ENCODE peak calls at places on chromosome 17, in eight cellular contexts. One of them, this sample, is unnamed.

GRCh38 chr17:37516131-37516561 is 26.5 kb downstream of the DUSP14 start:
- DNase-seq in stimulated activated naive CD4-positive, alpha-beta T cell: no peak
- DNase-seq in NCI-H1092 treated with DMSO at 0.1 percent for 48 hours: no peak
- DNase-seq in mammary epithelial cell: no peak
- DNase-seq in mesendoderm: peak; percentile 82
- DNase-seq in left ventricle myocardium superior: no peak
- DNase-seq in A172: peak; percentile 86
- DNase-seq in activated CD8-positive, alpha-beta memory T cell treated with anti-CD3 and anti-CD28 coated beads for 1 hour: no peak
- DNase-seq in this sample: no peak

GRCh38 chr17:81715872-81716673 is 4.0 kb downstream of the SLC25A10 start:
- DNase-seq in mesendoderm: no peak
- DNase-seq in mammary epithelial cell: no peak
- DNase-seq in stimulated activated naive CD4-positive, alpha-beta T cell: no peak
- DNase-seq in NCI-H1092 treated with DMSO at 0.1 percent for 48 hours: no peak
- DNase-seq in left ventricle myocardium superior: no peak
- DNase-seq in A172: no peak
- DNase-seq in activated CD8-positive, alpha-beta memory T cell treated with anti-CD3 and anti-CD28 coated beads for 1 hour: no peak
- DNase-seq in this sample: no peak

GRCh38 chr17:50661795-50662391 is 27.2 kb downstream of the ABCC3 start:
- DNase-seq in left ventricle myocardium superior: peak; percentile 43
- DNase-seq in A172: peak; percentile 99
- DNase-seq in stimulated activated naive CD4-positive, alpha-beta T cell: no peak
- DNase-seq in activated CD8-positive, alpha-beta memory T cell treated with anti-CD3 and anti-CD28 coated beads for 1 hour: no peak
- DNase-seq in NCI-H1092 treated with DMSO at 0.1 percent for 48 hours: no peak
- DNase-seq in mammary epithelial cell: peak; percentile 93
- DNase-seq in mesendoderm: peak; percentile 97
- DNase-seq in this sample: no peak

GRCh38 chr17:44198721-44199552 is 747 bp downstream of the ATXN7L3 start:
- DNase-seq in left ventricle myocardium superior: peak; percentile 79
- DNase-seq in mammary epithelial cell: peak; percentile 54
- DNase-seq in NCI-H1092 treated with DMSO at 0.1 percent for 48 hours: no peak
- DNase-seq in A172: no peak
- DNase-seq in mesendoderm: peak; percentile 66
- DNase-seq in stimulated activated naive CD4-positive, alpha-beta T cell: peak; percentile 78
- DNase-seq in activated CD8-positive, alpha-beta memory T cell treated with anti-CD3 and anti-CD28 coated beads for 1 hour: no peak
- DNase-seq in this sample: peak; percentile 50

GRCh38 chr17:72806011-72806410 is 286.5 kb downstream of the SLC39A11 start:
- DNase-seq in left ventricle myocardium superior: no peak
- DNase-seq in stimulated activated naive CD4-positive, alpha-beta T cell: no peak
- DNase-seq in activated CD8-positive, alpha-beta memory T cell treated with anti-CD3 and anti-CD28 coated beads for 1 hour: no peak
- DNase-seq in mammary epithelial cell: no peak
- DNase-seq in A172: no peak
- DNase-seq in mesendoderm: no peak
- DNase-seq in NCI-H1092 treated with DMSO at 0.1 percent for 48 hours: no peak
- DNase-seq in this sample: no peak

GRCh38 chr17:81866440-81867122 is 4.6 kb downstream of the ARHGDIA start:
- DNase-seq in mesendoderm: no peak
- DNase-seq in mammary epithelial cell: no peak
- DNase-seq in A172: no peak
- DNase-seq in left ventricle myocardium superior: no peak
- DNase-seq in activated CD8-positive, alpha-beta memory T cell treated with anti-CD3 and anti-CD28 coated beads for 1 hour: no peak
- DNase-seq in stimulated activated naive CD4-positive, alpha-beta T cell: peak; percentile 45
- DNase-seq in NCI-H1092 treated with DMSO at 0.1 percent for 48 hours: no peak
- DNase-seq in this sample: no peak

GRCh38 chr17:44272321-44272951 is 4.5 kb upstream of the SLC4A1 start:
- DNase-seq in NCI-H1092 treated with DMSO at 0.1 percent for 48 hours: no peak
- DNase-seq in A172: no peak
- DNase-seq in mesendoderm: no peak
- DNase-seq in activated CD8-positive, alpha-beta memory T cell treated with anti-CD3 and anti-CD28 coated beads for 1 hour: no peak
- DNase-seq in left ventricle myocardium superior: no peak
- DNase-seq in stimulated activated naive CD4-positive, alpha-beta T cell: no peak
- DNase-seq in mammary epithelial cell: no peak
- DNase-seq in this sample: no peak

GRCh38 chr17:60744355-60744958 is 66.8 kb downstream of the BCAS3 start:
- DNase-seq in left ventricle myocardium superior: no peak
- DNase-seq in NCI-H1092 treated with DMSO at 0.1 percent for 48 hours: no peak
- DNase-seq in mesendoderm: no peak
- DNase-seq in A172: no peak
- DNase-seq in mammary epithelial cell: peak; percentile 2
- DNase-seq in stimulated activated naive CD4-positive, alpha-beta T cell: no peak
- DNase-seq in activated CD8-positive, alpha-beta memory T cell treated with anti-CD3 and anti-CD28 coated beads for 1 hour: no peak
- DNase-seq in this sample: no peak

GRCh38 chr17:28944862-28945741 is 6.2 kb downstream of the PHF12 start:
- DNase-seq in mammary epithelial cell: peak; percentile 29
- DNase-seq in NCI-H1092 treated with DMSO at 0.1 percent for 48 hours: no peak
- DNase-seq in stimulated activated naive CD4-positive, alpha-beta T cell: no peak
- DNase-seq in mesendoderm: no peak
- DNase-seq in activated CD8-positive, alpha-beta memory T cell treated with anti-CD3 and anti-CD28 coated beads for 1 hour: no peak
- DNase-seq in A172: no peak
- DNase-seq in left ventricle myocardium superior: no peak
- DNase-seq in this sample: no peak

GRCh38 chr17:79925242-79925957 is 86.2 kb upstream of the CBX4 start:
- DNase-seq in NCI-H1092 treated with DMSO at 0.1 percent for 48 hours: no peak
- DNase-seq in mammary epithelial cell: no peak
- DNase-seq in stimulated activated naive CD4-positive, alpha-beta T cell: no peak
- DNase-seq in A172: peak; percentile 77
- DNase-seq in mesendoderm: no peak
- DNase-seq in left ventricle myocardium superior: peak; percentile 75
- DNase-seq in activated CD8-positive, alpha-beta memory T cell treated with anti-CD3 and anti-CD28 coated beads for 1 hour: no peak
- DNase-seq in this sample: no peak

GRCh38 chr17:16444258-16444886 is 29.0 kb downstream of the TRPV2 start:
- DNase-seq in A172: no peak
- DNase-seq in mesendoderm: peak; percentile 60
- DNase-seq in mammary epithelial cell: no peak
- DNase-seq in stimulated activated naive CD4-positive, alpha-beta T cell: no peak
- DNase-seq in NCI-H1092 treated with DMSO at 0.1 percent for 48 hours: no peak
- DNase-seq in activated CD8-positive, alpha-beta memory T cell treated with anti-CD3 and anti-CD28 coated beads for 1 hour: no peak
- DNase-seq in left ventricle myocardium superior: no peak
- DNase-seq in this sample: no peak

GRCh38 chr17:44363613-44364159 is at the start of gene FAM171A2:
- DNase-seq in A172: no peak
- DNase-seq in mammary epithelial cell: peak; percentile 23
- DNase-seq in activated CD8-positive, alpha-beta memory T cell treated with anti-CD3 and anti-CD28 coated beads for 1 hour: no peak
- DNase-seq in NCI-H1092 treated with DMSO at 0.1 percent for 48 hours: peak; percentile 55
- DNase-seq in stimulated activated naive CD4-positive, alpha-beta T cell: peak; percentile 74
- DNase-seq in mesendoderm: peak; percentile 65
- DNase-seq in left ventricle myocardium superior: peak; percentile 83
- DNase-seq in this sample: peak; percentile 59

GRCh38 chr17:45906237-45906636 is 11.9 kb downstream of the MAPT start:
- DNase-seq in activated CD8-positive, alpha-beta memory T cell treated with anti-CD3 and anti-CD28 coated beads for 1 hour: no peak
- DNase-seq in NCI-H1092 treated with DMSO at 0.1 percent for 48 hours: peak; percentile 74
- DNase-seq in mesendoderm: no peak
- DNase-seq in A172: no peak
- DNase-seq in mammary epithelial cell: no peak
- DNase-seq in stimulated activated naive CD4-positive, alpha-beta T cell: no peak
- DNase-seq in left ventricle myocardium superior: no peak
- DNase-seq in this sample: no peak

GRCh38 chr17:48954300-48954755 is 9.7 kb upstream of the SNF8 start:
- DNase-seq in mesendoderm: peak; percentile 78
- DNase-seq in mammary epithelial cell: no peak
- DNase-seq in left ventricle myocardium superior: no peak
- DNase-seq in activated CD8-positive, alpha-beta memory T cell treated with anti-CD3 and anti-CD28 coated beads for 1 hour: no peak
- DNase-seq in NCI-H1092 treated with DMSO at 0.1 percent for 48 hours: no peak
- DNase-seq in stimulated activated naive CD4-positive, alpha-beta T cell: no peak
- DNase-seq in A172: peak; percentile 53
- DNase-seq in this sample: no peak

GRCh38 chr17:28225271-28225670 is 93.7 kb upstream of the TMEM97 start:
- DNase-seq in mesendoderm: no peak
- DNase-seq in NCI-H1092 treated with DMSO at 0.1 percent for 48 hours: no peak
- DNase-seq in A172: no peak
- DNase-seq in activated CD8-positive, alpha-beta memory T cell treated with anti-CD3 and anti-CD28 coated beads for 1 hour: no peak
- DNase-seq in stimulated activated naive CD4-positive, alpha-beta T cell: no peak
- DNase-seq in left ventricle myocardium superior: peak; percentile 47
- DNase-seq in mammary epithelial cell: no peak
- DNase-seq in this sample: no peak

GRCh38 chr17:74825003-74825627 is 34.6 kb downstream of the GRIN2C start:
- DNase-seq in left ventricle myocardium superior: no peak
- DNase-seq in activated CD8-positive, alpha-beta memory T cell treated with anti-CD3 and anti-CD28 coated beads for 1 hour: no peak
- DNase-seq in NCI-H1092 treated with DMSO at 0.1 percent for 48 hours: no peak
- DNase-seq in mesendoderm: no peak
- DNase-seq in A172: no peak
- DNase-seq in mammary epithelial cell: no peak
- DNase-seq in stimulated activated naive CD4-positive, alpha-beta T cell: no peak
- DNase-seq in this sample: no peak

GRCh38 chr17:68599091-68599872 is 1.9 kb downstream of the FAM20A start:
- DNase-seq in left ventricle myocardium superior: no peak
- DNase-seq in NCI-H1092 treated with DMSO at 0.1 percent for 48 hours: no peak
- DNase-seq in activated CD8-positive, alpha-beta memory T cell treated with anti-CD3 and anti-CD28 coated beads for 1 hour: no peak
- DNase-seq in stimulated activated naive CD4-positive, alpha-beta T cell: no peak
- DNase-seq in mesendoderm: no peak
- DNase-seq in mammary epithelial cell: no peak
- DNase-seq in A172: peak; percentile 78
- DNase-seq in this sample: no peak

GRCh38 chr17:80232438-80232837 is 12.2 kb downstream of the SLC26A11 start:
- DNase-seq in NCI-H1092 treated with DMSO at 0.1 percent for 48 hours: no peak
- DNase-seq in activated CD8-positive, alpha-beta memory T cell treated with anti-CD3 and anti-CD28 coated beads for 1 hour: no peak
- DNase-seq in mesendoderm: no peak
- DNase-seq in left ventricle myocardium superior: no peak
- DNase-seq in stimulated activated naive CD4-positive, alpha-beta T cell: no peak
- DNase-seq in A172: no peak
- DNase-seq in mammary epithelial cell: no peak
- DNase-seq in this sample: no peak

GRCh38 chr17:48543854-48544355 is 1.0 kb downstream of the HOXB2 start:
- DNase-seq in stimulated activated naive CD4-positive, alpha-beta T cell: peak; percentile 57
- DNase-seq in left ventricle myocardium superior: peak; percentile 55
- DNase-seq in A172: no peak
- DNase-seq in mammary epithelial cell: peak; percentile 52
- DNase-seq in NCI-H1092 treated with DMSO at 0.1 percent for 48 hours: no peak
- DNase-seq in mesendoderm: no peak
- DNase-seq in activated CD8-positive, alpha-beta memory T cell treated with anti-CD3 and anti-CD28 coated beads for 1 hour: no peak
- DNase-seq in this sample: no peak

GRCh38 chr17:64134996-64135395 is 5.1 kb upstream of the ERN1 start:
- DNase-seq in A172: no peak
- DNase-seq in left ventricle myocardium superior: no peak
- DNase-seq in activated CD8-positive, alpha-beta memory T cell treated with anti-CD3 and anti-CD28 coated beads for 1 hour: no peak
- DNase-seq in mammary epithelial cell: no peak
- DNase-seq in mesendoderm: no peak
- DNase-seq in stimulated activated naive CD4-positive, alpha-beta T cell: no peak
- DNase-seq in NCI-H1092 treated with DMSO at 0.1 percent for 48 hours: no peak
- DNase-seq in this sample: no peak

GRCh38 chr17:1304962-1305361 is 25.5 kb downstream of the TRARG1 start:
- DNase-seq in NCI-H1092 treated with DMSO at 0.1 percent for 48 hours: no peak
- DNase-seq in left ventricle myocardium superior: no peak
- DNase-seq in mammary epithelial cell: no peak
- DNase-seq in activated CD8-positive, alpha-beta memory T cell treated with anti-CD3 and anti-CD28 coated beads for 1 hour: no peak
- DNase-seq in A172: no peak
- DNase-seq in stimulated activated naive CD4-positive, alpha-beta T cell: no peak
- DNase-seq in mesendoderm: no peak
- DNase-seq in this sample: no peak

GRCh38 chr17:66564992-66565465 is 262.6 kb downstream of the PRKCA start:
- DNase-seq in activated CD8-positive, alpha-beta memory T cell treated with anti-CD3 and anti-CD28 coated beads for 1 hour: no peak
- DNase-seq in NCI-H1092 treated with DMSO at 0.1 percent for 48 hours: no peak
- DNase-seq in stimulated activated naive CD4-positive, alpha-beta T cell: no peak
- DNase-seq in left ventricle myocardium superior: no peak
- DNase-seq in A172: peak; percentile 48
- DNase-seq in mesendoderm: peak; percentile 88
- DNase-seq in mammary epithelial cell: no peak
- DNase-seq in this sample: no peak

GRCh38 chr17:56699186-56699895 is 105.8 kb downstream of the NOG start:
- DNase-seq in mammary epithelial cell: peak; percentile 99
- DNase-seq in stimulated activated naive CD4-positive, alpha-beta T cell: no peak
- DNase-seq in NCI-H1092 treated with DMSO at 0.1 percent for 48 hours: no peak
- DNase-seq in left ventricle myocardium superior: peak; percentile 50
- DNase-seq in mesendoderm: peak; percentile 100
- DNase-seq in activated CD8-positive, alpha-beta memory T cell treated with anti-CD3 and anti-CD28 coated beads for 1 hour: no peak
- DNase-seq in A172: peak; percentile 100
- DNase-seq in this sample: no peak

GRCh38 chr17:55098765-55099164 is 130.2 kb downstream of the STXBP4 start:
- DNase-seq in stimulated activated naive CD4-positive, alpha-beta T cell: no peak
- DNase-seq in NCI-H1092 treated with DMSO at 0.1 percent for 48 hours: no peak
- DNase-seq in mesendoderm: no peak
- DNase-seq in activated CD8-positive, alpha-beta memory T cell treated with anti-CD3 and anti-CD28 coated beads for 1 hour: no peak
- DNase-seq in A172: no peak
- DNase-seq in left ventricle myocardium superior: no peak
- DNase-seq in mammary epithelial cell: no peak
- DNase-seq in this sample: no peak

GRCh38 chr17:28369684-28370034 is 448 bp downstream of the VTN start:
- DNase-seq in stimulated activated naive CD4-positive, alpha-beta T cell: no peak
- DNase-seq in A172: no peak
- DNase-seq in mammary epithelial cell: no peak
- DNase-seq in activated CD8-positive, alpha-beta memory T cell treated with anti-CD3 and anti-CD28 coated beads for 1 hour: no peak
- DNase-seq in mesendoderm: no peak
- DNase-seq in NCI-H1092 treated with DMSO at 0.1 percent for 48 hours: no peak
- DNase-seq in left ventricle myocardium superior: no peak
- DNase-seq in this sample: no peak

This sample was measured in effector CD8-positive, alpha-beta T cell.